ENCODE peak calls at places on chromosomes 11 and 22, in six cellular contexts. J, K, H, V, X and D are unnamed samples. For H3K9me3, the result is how much of the 10 kb centered on the place peaks cover.

GRCh38 chr11:65637794-65638317 is at the start of gene SIPA1:
- DNase-seq in J (peak), K (peak), H (peak), V (peak), X (no peak), D (peak)

GRCh38 chr11:4983851-4984250 is 10.8 kb upstream of the OR51L1 start:
- DNase-seq in J (no peak), K (peak), H (no peak), V (no peak), X (no peak), D (no peak)

GRCh38 chr11:10108901-10109665 is 184.9 kb downstream of the SBF2 start:
- DNase-seq in J (no peak), K (peak), H (no peak), V (no peak), X (no peak), D (no peak)

GRCh38 chr11:60265373-60266214 is 14.9 kb upstream of the MS4A4A start:
- DNase-seq in J (no peak), K (peak), H (peak), V (peak), X (no peak), D (no peak)

GRCh38 chr11:117517097-117517496 is 189.4 kb downstream of the CEP164 start:
- DNase-seq in J (no peak), K (no peak), H (no peak), V (no peak), X (no peak), D (no peak)

GRCh38 chr22:36165161-36165560 is 4.6 kb upstream of the APOL3 start:
- DNase-seq in J (no peak), K (no peak), H (no peak), V (no peak), X (no peak), D (no peak)

GRCh38 chr11:94775576-94776327 is 7.6 kb downstream of the AMOTL1 start:
- DNase-seq in J (no peak), K (no peak), H (no peak), V (no peak), X (no peak), D (no peak)

GRCh38 chr11:37496196-37496595 is 898.2 kb upstream of the RAG2 start:
- DNase-seq in J (no peak), K (no peak), H (no peak), V (no peak), X (no peak), D (no peak)

GRCh38 chr22:17665248-17665647 is 26.7 kb downstream of the BCL2L13 start:
- DNase-seq in J (no peak), K (no peak), H (no peak), V (no peak), X (no peak), D (no peak)
- H3K9me3 ChIP-seq in J (under half), K (under half), H (under half), V (under half), X (under half), D (under half)

GRCh38 chr22:27115816-27116256 is 458.4 kb downstream of the MIAT start:
- DNase-seq in J (no peak), K (peak), H (no peak), V (peak), X (no peak), D (no peak)
- H3K9me3 ChIP-seq in J (under half), K (under half), H (under half), V (under half), X (under half), D (under half)

DNA sequence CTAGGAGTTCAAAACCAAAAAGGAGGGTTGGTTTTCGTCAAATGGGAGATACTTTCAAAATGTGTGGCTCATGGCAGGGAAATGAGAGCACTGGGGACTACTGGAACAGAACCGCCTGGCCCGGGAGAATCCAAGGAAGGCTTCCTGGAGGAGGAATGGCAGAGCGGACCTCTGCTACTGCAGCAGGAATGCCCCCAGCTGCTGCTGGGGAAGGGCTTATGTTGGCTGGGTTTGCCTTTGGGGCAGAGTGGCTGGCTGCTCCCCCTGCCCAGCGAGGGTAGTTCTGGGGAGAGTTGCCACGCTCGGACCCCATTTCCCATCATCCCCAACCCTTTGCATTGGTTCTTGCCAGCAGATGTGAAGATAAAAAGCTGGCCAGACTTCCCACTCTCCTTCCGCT is 10.6 kb upstream of the APOBEC3A start:
- DNase-seq in J (no peak), K (no peak), H (no peak), V (no peak), X (no peak), D (no peak)
- H3K9me3 ChIP-seq in J (under half), K (under half), H (under half), V (under half), X (under half), D (under half)

DNA sequence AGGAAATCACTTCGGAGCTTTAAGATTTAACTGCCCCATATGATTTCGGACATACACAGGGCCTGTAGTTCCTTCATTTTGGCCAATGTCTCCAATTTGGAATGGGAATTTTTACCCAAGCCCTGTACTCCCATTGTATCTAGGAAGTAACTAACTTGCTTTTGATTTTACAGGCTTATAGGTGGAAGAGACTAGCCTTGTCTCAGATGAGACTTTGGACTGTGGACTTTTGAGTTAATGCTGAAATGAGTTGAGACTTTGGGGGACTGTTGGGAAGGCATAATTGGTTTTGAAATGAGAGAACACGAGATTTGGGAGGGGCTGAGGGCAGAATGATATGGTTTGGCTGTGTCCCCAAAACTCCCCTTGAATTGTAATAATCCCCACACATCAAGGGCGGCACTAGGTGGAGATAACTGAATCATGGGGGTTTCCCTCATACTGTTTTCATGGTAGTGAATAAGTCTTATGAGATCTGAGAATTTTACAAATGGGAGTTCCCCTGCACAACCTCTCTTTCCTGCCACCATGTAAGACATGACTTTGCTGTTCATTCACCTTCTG is 130.5 kb downstream of the LARGE1 start:
- DNase-seq in J (no peak), K (no peak), H (no peak), V (no peak), X (no peak), D (no peak)
- H3K9me3 ChIP-seq in J (under half), K (under half), H (under half), V (under half), X (under half), D (under half)

DNA sequence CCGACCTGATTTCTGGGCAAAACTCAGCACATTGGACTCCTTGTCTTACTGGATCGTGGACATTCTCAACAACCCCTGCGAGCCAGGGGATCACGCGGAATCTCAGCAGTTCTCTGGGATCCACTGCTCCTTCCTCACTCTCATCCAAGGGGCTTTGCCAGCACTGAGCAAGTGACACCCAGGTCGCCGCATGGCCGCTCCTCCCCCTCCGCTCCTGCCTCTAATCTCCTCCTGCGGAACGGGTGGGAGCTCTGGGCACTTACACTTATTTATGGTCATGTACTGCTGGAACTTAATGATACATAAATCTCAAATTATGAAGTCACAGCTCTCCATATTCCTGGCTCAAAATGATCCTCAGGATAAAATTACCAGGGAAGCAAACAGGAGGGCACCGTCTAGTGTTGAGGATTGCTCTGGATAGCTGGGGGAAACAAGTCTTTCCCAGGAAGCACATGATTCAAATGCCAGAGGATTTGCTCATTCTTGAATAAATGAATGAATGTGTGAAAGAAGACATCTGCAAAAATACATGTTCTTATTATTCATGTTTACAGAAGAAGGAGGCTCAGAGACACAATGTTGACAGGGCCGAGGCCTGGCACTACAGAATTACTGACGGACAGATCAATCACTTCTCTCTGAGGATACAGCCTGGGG is 1077.3 kb downstream of the TBC1D22A start:
- DNase-seq in J (peak), K (no peak), H (no peak), V (no peak), X (no peak), D (no peak)
- H3K9me3 ChIP-seq in J (under half), K (under half), H (under half), V (under half), X (under half), D (under half)

DNA sequence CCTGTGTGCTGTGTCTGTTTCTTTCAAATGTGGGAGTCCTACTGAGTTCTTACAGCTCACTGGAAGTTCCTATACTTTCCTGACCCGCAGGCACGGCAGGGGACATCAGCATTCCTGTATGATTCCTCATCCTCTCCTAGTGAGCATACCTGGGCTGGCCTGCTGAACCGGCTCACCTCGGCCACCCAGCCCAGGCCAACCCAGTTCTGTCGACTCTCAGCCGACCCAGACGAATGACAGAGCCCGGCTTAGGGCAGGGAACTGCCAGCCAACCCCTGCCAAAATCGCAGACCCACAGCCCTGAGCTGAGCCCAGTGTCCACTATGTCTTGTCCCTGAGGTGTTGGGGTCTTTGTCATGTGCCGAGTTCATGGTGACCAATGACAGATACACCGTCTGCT is 339.7 kb downstream of the BRD1 start:
- DNase-seq in J (no peak), K (peak), H (no peak), V (no peak), X (no peak), D (no peak)
- H3K9me3 ChIP-seq in J (under half), K (under half), H (under half), V (under half), X (under half), D (under half)

DNA sequence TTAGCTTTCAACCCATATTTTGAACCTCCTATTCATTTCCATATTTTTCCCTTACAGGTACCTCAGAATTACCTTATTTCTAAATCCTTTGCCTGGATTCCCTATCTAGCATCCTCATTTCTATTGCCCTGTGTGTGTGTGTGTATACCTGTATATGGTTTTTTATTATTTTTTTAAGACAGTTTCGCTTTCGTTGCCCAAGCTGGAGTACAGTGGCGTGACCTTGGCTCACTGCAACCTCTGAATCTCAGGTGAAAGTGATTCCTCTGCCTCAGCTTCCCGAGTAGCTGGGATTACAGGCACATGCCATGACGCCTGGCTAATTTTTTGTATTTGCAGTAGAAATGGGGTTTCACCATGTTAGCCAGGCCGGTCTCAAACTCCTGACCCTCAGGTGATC is 12.6 kb downstream of the HIPK3 start:
- DNase-seq in J (no peak), K (no peak), H (no peak), V (no peak), X (no peak), D (no peak)
- H3K9me3 ChIP-seq in J (under half), K (under half), H (under half), V (under half), X (under half), D (under half)